ENCODE peak calls at places on chromosomes 7 and 10, in five cellular contexts. One of them, this sample, is unnamed.

GRCh38 chr10:84447701-84448400 is 119.5 kb downstream of the CCSER2 start:
- DNase-seq in endothelial cell: no peak
- DNase-seq in adipocyte: no peak
- DNase-seq in neural progenitor cell: peak; percentile 11
- DNase-seq in fibroblast of pulmonary artery: no peak
- DNase-seq in this sample: no peak

GRCh38 chr7:149489391-149490024 is 8.1 kb downstream of the ZNF746 start:
- DNase-seq in endothelial cell: no peak
- DNase-seq in adipocyte: no peak
- DNase-seq in neural progenitor cell: peak; percentile 17
- DNase-seq in fibroblast of pulmonary artery: no peak
- DNase-seq in this sample: no peak

GRCh38 chr7:150992833-150993302 is 2.1 kb downstream of the NOS3 start:
- DNase-seq in endothelial cell: peak; percentile 68
- DNase-seq in adipocyte: peak; percentile 22
- DNase-seq in neural progenitor cell: peak; percentile 93
- DNase-seq in fibroblast of pulmonary artery: peak; percentile 39
- DNase-seq in this sample: peak; percentile 45

GRCh38 chr10:119630300-119630699 is 20.9 kb upstream of the BAG3 start:
- DNase-seq in endothelial cell: no peak
- DNase-seq in adipocyte: no peak
- DNase-seq in neural progenitor cell: no peak
- DNase-seq in fibroblast of pulmonary artery: no peak
- DNase-seq in this sample: no peak

GRCh38 chr7:106793015-106793651 is 71.9 kb upstream of the PIK3CG start:
- DNase-seq in endothelial cell: peak; percentile 16
- DNase-seq in adipocyte: peak; percentile 33
- DNase-seq in neural progenitor cell: peak; percentile 46
- DNase-seq in fibroblast of pulmonary artery: peak; percentile 35
- DNase-seq in this sample: no peak

GRCh38 chr7:101899616-101900015 is 82.2 kb downstream of the CUX1 start:
- DNase-seq in endothelial cell: no peak
- DNase-seq in adipocyte: no peak
- DNase-seq in neural progenitor cell: no peak
- DNase-seq in fibroblast of pulmonary artery: no peak
- DNase-seq in this sample: no peak

GRCh38 chr10:82176571-82176970 is 301.6 kb downstream of the NRG3 start:
- DNase-seq in endothelial cell: no peak
- DNase-seq in adipocyte: no peak
- DNase-seq in neural progenitor cell: no peak
- DNase-seq in fibroblast of pulmonary artery: no peak
- DNase-seq in this sample: no peak

GRCh38 chr7:39811161-39811614 is 138.9 kb upstream of the CDK13 start:
- DNase-seq in endothelial cell: no peak
- DNase-seq in adipocyte: peak; percentile 49
- DNase-seq in neural progenitor cell: no peak
- DNase-seq in fibroblast of pulmonary artery: peak; percentile 33
- DNase-seq in this sample: no peak

GRCh38 chr7:135825406-135825805 is 76.8 kb upstream of the FAM180A start:
- DNase-seq in endothelial cell: no peak
- DNase-seq in adipocyte: no peak
- DNase-seq in neural progenitor cell: peak; percentile 15
- DNase-seq in fibroblast of pulmonary artery: no peak
- DNase-seq in this sample: no peak

GRCh38 chr10:8283986-8284385 is 229.5 kb downstream of the GATA3 start:
- DNase-seq in endothelial cell: no peak
- DNase-seq in adipocyte: no peak
- DNase-seq in neural progenitor cell: no peak
- DNase-seq in fibroblast of pulmonary artery: peak; percentile 95
- DNase-seq in this sample: peak; percentile 35

This sample was measured in left ventricle myocardium superior.